ENCODE peak calls at places on chromosomes 6 and 20, in eight cellular contexts. O is naive thymus-derived CD8-positive, alpha-beta T cell; J is NCI-H82; F is heart left ventricle; Z is GM13977; W is iPS-NIHi11; C is GM23338; E is epithelial cell of prostate. Q is an unnamed sample.

GRCh38 chr6:72216222-72217106 is 330.1 kb downstream of the RIMS1 start:
- DNase-seq in C (no peak), E (no peak), O (no peak), Z (no peak), J (no peak), W (no peak), F (no peak), Q (no peak)

GRCh38 chr6:108838101-108838717 is 10.0 kb upstream of the ARMC2 start:
- DNase-seq in W (peak; percentile 56), F (no peak), O (no peak), C (peak; percentile 87), E (no peak), Z (no peak), J (peak; percentile 63), Q (peak; percentile 72)

GRCh38 chr6:45586216-45587171 is 208.8 kb upstream of the SUPT3H start:
- DNase-seq in J (peak; percentile 76), C (no peak), E (peak; percentile 95), Z (no peak), W (no peak), F (no peak), O (peak; percentile 93), Q (no peak)

GRCh38 chr6:156379946-156380707 is 397.1 kb upstream of the ARID1B start:
- DNase-seq in O (no peak), Z (no peak), F (no peak), W (peak; percentile 17), E (no peak), C (no peak), J (peak; percentile 6), Q (no peak)

GRCh38 chr6:138155443-138155842 is 6.3 kb upstream of the ARFGEF3 start:
- DNase-seq in W (no peak), F (no peak), J (no peak), O (no peak), C (no peak), Z (no peak), E (no peak), Q (no peak)

GRCh38 chr20:9054176-9054575 is 14.7 kb upstream of the PLCB4 start:
- DNase-seq in W (no peak), O (no peak), Z (no peak), E (no peak), J (no peak), C (no peak), F (no peak), Q (no peak)

GRCh38 chr6:21745543-21746337 is 152.2 kb downstream of the SOX4 start:
- DNase-seq in E (no peak), Z (no peak), W (no peak), F (no peak), C (peak; percentile 73), O (no peak), J (no peak), Q (no peak)

GRCh38 chr20:49676581-49677291 is 36.9 kb downstream of the B4GALT5 start:
- DNase-seq in W (no peak), J (no peak), O (no peak), Z (peak; percentile 44), F (no peak), C (no peak), E (no peak), Q (no peak)

GRCh38 chr6:34922177-34922663 is 33.2 kb downstream of the ANKS1A start:
- DNase-seq in F (no peak), C (no peak), E (peak; percentile 55), Z (no peak), O (no peak), J (no peak), W (no peak), Q (no peak)

GRCh38 chr20:47276856-47277541 is 79.5 kb downstream of the ZMYND8 start:
- DNase-seq in Z (no peak), C (no peak), J (no peak), F (peak; percentile 72), O (no peak), E (no peak), W (no peak), Q (no peak)

GRCh38 chr20:57993738-57994431 is 234.6 kb downstream of the ANKRD60 start:
- DNase-seq in W (no peak), J (no peak), C (no peak), O (no peak), F (no peak), Z (no peak), E (no peak), Q (no peak)

GRCh38 chr6:169092375-169092774 is 161.3 kb downstream of the THBS2 start:
- DNase-seq in F (no peak), O (no peak), C (no peak), E (no peak), W (no peak), J (no peak), Z (no peak), Q (no peak)

GRCh38 chr6:112439010-112439409 is 91.9 kb downstream of the RFPL4B start:
- DNase-seq in W (no peak), E (no peak), Z (no peak), C (no peak), O (no peak), F (no peak), J (no peak), Q (no peak)

GRCh38 chr6:116406678-116407345 is 36.1 kb downstream of the DSE start:
- DNase-seq in F (no peak), Z (no peak), O (no peak), E (no peak), C (no peak), W (no peak), J (no peak), Q (no peak)

GRCh38 chr6:91480397-91480796 is 893.5 kb upstream of the MAP3K7 start:
- DNase-seq in J (no peak), C (no peak), W (no peak), Z (no peak), O (no peak), E (no peak), F (no peak), Q (no peak)

GRCh38 chr20:22939181-22939580 is 95.9 kb upstream of the SSTR4 start:
- DNase-seq in W (no peak), C (no peak), Z (no peak), F (no peak), O (no peak), E (no peak), J (no peak), Q (no peak)

GRCh38 chr20:23125159-23125558 is 39.0 kb upstream of the CD93 start:
- DNase-seq in O (no peak), J (no peak), F (no peak), W (no peak), Z (no peak), E (no peak), C (no peak), Q (no peak)

GRCh38 chr20:62114894-62115293 is 7.4 kb upstream of the LSM14B start:
- DNase-seq in E (no peak), W (no peak), O (no peak), J (no peak), F (no peak), Z (no peak), C (peak; percentile 55), Q (no peak)

GRCh38 chr20:57003012-57003411 is 263.4 kb downstream of the BMP7 start:
- DNase-seq in F (no peak), W (no peak), Z (no peak), J (no peak), E (no peak), C (no peak), O (no peak), Q (no peak)

GRCh38 chr6:28867078-28867414 is 56.7 kb downstream of the TRIM27 start:
- DNase-seq in O (no peak), E (no peak), Z (no peak), W (no peak), C (no peak), F (no peak), J (peak; percentile 78), Q (no peak)

GRCh38 chr6:158706369-158706982 is 56.6 kb downstream of the SYTL3 start:
- DNase-seq in O (no peak), W (peak; percentile 70), F (no peak), Z (no peak), E (no peak), J (peak; percentile 77), C (peak; percentile 73), Q (peak; percentile 62)

GRCh38 chr6:55882731-55883595 is 7.6 kb upstream of the BMP5 start:
- DNase-seq in F (no peak), C (no peak), Z (no peak), W (no peak), O (no peak), J (no peak), E (peak; percentile 46), Q (no peak)

GRCh38 chr6:626236-626635 is 30.7 kb downstream of the HUS1B start:
- DNase-seq in W (no peak), O (no peak), F (no peak), Z (no peak), C (no peak), J (no peak), E (no peak), Q (no peak)

GRCh38 chr6:166877906-166878305 is 78.4 kb downstream of the RNASET2 start:
- DNase-seq in E (no peak), O (no peak), J (no peak), F (no peak), C (no peak), W (no peak), Z (no peak), Q (no peak)

GRCh38 chr6:22112490-22112889 is 184.3 kb downstream of the PRL start:
- DNase-seq in Z (no peak), J (no peak), O (no peak), F (no peak), W (no peak), C (no peak), E (no peak), Q (no peak)

GRCh38 chr6:7974932-7975763 is 64.6 kb upstream of the TXNDC5 start:
- DNase-seq in Z (no peak), J (no peak), O (no peak), C (no peak), F (peak; percentile 87), W (no peak), E (peak; percentile 66), Q (peak; percentile 59)

GRCh38 chr6:50718058-50718457 is 4.7 kb downstream of the TFAP2D start:
- DNase-seq in E (no peak), Z (no peak), J (no peak), F (no peak), W (no peak), O (no peak), C (peak; percentile 71), Q (no peak)

GRCh38 chr6:138204792-138205384 is 13.4 kb downstream of the PBOV1 start:
- DNase-seq in C (no peak), E (no peak), J (no peak), Z (no peak), O (no peak), W (no peak), F (no peak), Q (no peak)

GRCh38 chr6:25746968-25747367 is 7.6 kb upstream of the SLC17A4 start:
- DNase-seq in F (no peak), Z (no peak), O (no peak), C (peak; percentile 61), W (peak; percentile 35), E (no peak), J (peak; percentile 9), Q (no peak)

GRCh38 chr6:56947931-56948330 is 7.0 kb upstream of the BEND6 start:
- DNase-seq in F (no peak), E (no peak), Z (no peak), J (no peak), W (no peak), O (no peak), C (no peak), Q (no peak)

Q was measured in lower lobe of right lung.